ENCODE peak calls at places on chromosomes 7 and 10, in four cellular contexts. Y, V, Q and U are unnamed samples.

GRCh38 chr7:23811540-23811939 is 101.5 kb downstream of the STK31 start:
- DNase-seq in Q (no peak), Y (no peak), V (peak), U (no peak)

GRCh38 chr10:131771634-131772358 is 129.0 kb upstream of the PPP2R2D start:
- DNase-seq in Y (no peak), V (no peak), Q (no peak), U (no peak)

GRCh38 chr10:43205681-43206390 is 61.0 kb downstream of the RASGEF1A start:
- DNase-seq in V (no peak), Y (no peak), Q (no peak), U (no peak)

GRCh38 chr7:23680417-23681405 is 712 bp downstream of the FAM221A start:
- DNase-seq in V (peak), Q (no peak), Y (peak), U (peak)

GRCh38 chr7:22837308-22837707 is 14.7 kb upstream of the TOMM7 start:
- DNase-seq in Y (no peak), V (no peak), Q (no peak), U (no peak)

GRCh38 chr10:72318383-72319262 is 36.1 kb downstream of the DNAJB12 start:
- DNase-seq in Y (no peak), Q (no peak), V (peak), U (no peak)

GRCh38 chr7:127189885-127190284 is 62.9 kb downstream of the GRM8 start:
- DNase-seq in Y (no peak), Q (no peak), V (peak), U (no peak)

GRCh38 chr10:99870051-99870730 is 87.8 kb downstream of the ABCC2 start:
- DNase-seq in Q (no peak), Y (no peak), V (no peak), U (no peak)

GRCh38 chr7:122628651-122629411 is 70.1 kb downstream of the RNF133 start:
- DNase-seq in Y (no peak), V (no peak), Q (no peak), U (no peak)

GRCh38 chr10:113132651-113133088 is 182.6 kb downstream of the TCF7L2 start:
- DNase-seq in Y (no peak), V (peak), Q (no peak), U (no peak)